ENCODE peak calls at places on chromosomes 12 and 14, in ten cellular contexts. P is colonic mucosa, B is tibial artery, N is cardiac fibroblast, J is GM23338, L is neural crest cell, M is RWPE1, O is stomach, F is suprapubic skin, Q is mucosa of descending colon. R is an unnamed sample.

GRCh38 chr12:91189526-91189925 is 6.9 kb upstream of the DCN start:
- DNase-seq in F (no peak), L (no peak), P (no peak), N (peak), Q (no peak), O (no peak), M (peak), B (no peak), J (no peak), R (no peak)

GRCh38 chr12:75289678-75290200 is 40.4 kb downstream of the CAPS2 start:
- DNase-seq in J (no peak), Q (no peak), O (no peak), L (no peak), N (peak), B (no peak), M (peak), F (no peak), P (no peak), R (no peak)

GRCh38 chr12:40561395-40561966 is 130.8 kb upstream of the CNTN1 start:
- DNase-seq in P (no peak), J (no peak), B (no peak), M (no peak), F (no peak), Q (no peak), O (no peak), L (no peak), N (no peak), R (no peak)

GRCh38 chr12:2752676-2753371 is 41.9 kb upstream of the FKBP4 start:
- DNase-seq in B (peak), P (peak), L (peak), O (peak), F (no peak), N (peak), Q (peak), J (peak), M (peak), R (peak)

GRCh38 chr14:73764881-73765280 is 50.7 kb upstream of the PNMA1 start:
- DNase-seq in O (peak), J (no peak), N (peak), B (peak), F (no peak), M (no peak), Q (peak), P (peak), L (no peak), R (no peak)

GRCh38 chr14:34051966-34052657 is 101.2 kb upstream of the EGLN3 start:
- DNase-seq in O (no peak), M (peak), Q (no peak), N (peak), L (no peak), J (no peak), P (peak), B (peak), F (no peak), R (no peak)

GRCh38 chr14:101072531-101072930 is 169.0 kb upstream of the RTL1 start:
- DNase-seq in F (peak), B (peak), Q (no peak), L (no peak), N (no peak), M (no peak), P (peak), O (peak), J (no peak), R (peak)

GRCh38 chr14:59245809-59246295 is 57.4 kb downstream of the DAAM1 start:
- DNase-seq in M (no peak), J (no peak), Q (no peak), O (no peak), L (no peak), P (no peak), N (no peak), B (no peak), F (no peak), R (no peak)

GRCh38 chr14:77245820-77246219 is 25.2 kb downstream of the NGB start:
- DNase-seq in O (no peak), F (no peak), M (no peak), B (no peak), P (no peak), J (peak), N (no peak), Q (no peak), L (no peak), R (no peak)

GRCh38 chr12:66072566-66072965 is 58.0 kb downstream of the LLPH start:
- DNase-seq in L (no peak), O (no peak), P (no peak), Q (no peak), J (no peak), N (no peak), B (no peak), M (no peak), F (no peak), R (no peak)

GRCh38 chr14:58693048-58693447 is 55.3 kb downstream of the DACT1 start:
- DNase-seq in P (no peak), B (no peak), F (no peak), N (no peak), M (no peak), L (no peak), Q (no peak), O (no peak), J (no peak), R (no peak)

GRCh38 chr14:34676516-34677211 is 37.7 kb downstream of the CFL2 start:
- DNase-seq in Q (no peak), F (no peak), B (no peak), N (no peak), O (no peak), J (no peak), P (no peak), M (no peak), L (no peak), R (no peak)

GRCh38 chr12:4900327-4900726 is 9.4 kb upstream of the KCNA1 start:
- DNase-seq in N (peak), F (no peak), L (no peak), J (no peak), P (no peak), M (peak), O (no peak), Q (no peak), B (no peak), R (no peak)

GRCh38 chr12:14589169-14590004 is 21.7 kb upstream of the PLBD1 start:
- DNase-seq in F (no peak), P (no peak), M (no peak), O (no peak), J (peak), Q (no peak), L (no peak), N (no peak), B (no peak), R (no peak)

GRCh38 chr14:96400495-96400894 is 8.6 kb downstream of the AK7 start:
- DNase-seq in Q (no peak), J (no peak), P (no peak), F (no peak), N (no peak), L (no peak), B (no peak), O (no peak), M (no peak), R (no peak)

GRCh38 chr12:18068355-18068754 is 21.6 kb downstream of the RERGL start:
- DNase-seq in F (no peak), B (no peak), O (no peak), N (no peak), L (no peak), P (no peak), M (no peak), J (peak), Q (no peak), R (no peak)

GRCh38 chr14:100667706-100668105 is 59.0 kb upstream of the DLK1 start:
- DNase-seq in B (no peak), N (no peak), M (no peak), P (no peak), L (no peak), Q (no peak), J (no peak), F (no peak), O (no peak), R (no peak)

GRCh38 chr14:94571950-94572349 is 9.3 kb upstream of the SERPINA5 start:
- DNase-seq in O (no peak), L (no peak), F (no peak), B (no peak), M (peak), N (peak), Q (no peak), P (no peak), J (no peak), R (no peak)

GRCh38 chr12:2642176-2642892 is 152.4 kb upstream of the FKBP4 start:
- DNase-seq in Q (no peak), M (no peak), P (no peak), L (no peak), O (no peak), F (no peak), J (no peak), B (peak), N (no peak), R (no peak)

GRCh38 chr14:67820428-67820881 is 876 bp downstream of the RAD51B start:
- DNase-seq in Q (no peak), L (no peak), B (no peak), J (peak), O (no peak), P (peak), M (peak), N (peak), F (no peak), R (no peak)

GRCh38 chr12:54840293-54840692 is 14.0 kb upstream of the MUCL1 start:
- DNase-seq in P (no peak), Q (no peak), O (no peak), J (no peak), B (no peak), F (no peak), M (no peak), N (no peak), L (no peak), R (no peak)

GRCh38 chr12:91975891-91976290 is 169.8 kb downstream of the BTG1 start:
- DNase-seq in F (no peak), L (no peak), J (no peak), M (no peak), Q (no peak), B (no peak), O (no peak), P (no peak), N (no peak), R (no peak)

GRCh38 chr12:47758834-47759690 is at the start of gene RAPGEF3:
- DNase-seq in N (peak), J (peak), P (peak), Q (peak), L (peak), O (peak), M (peak), B (peak), F (peak), R (peak)

GRCh38 chr12:131097247-131098177 is 143.8 kb downstream of the ADGRD1 start:
- DNase-seq in N (no peak), M (no peak), J (no peak), P (no peak), B (peak), F (peak), L (no peak), O (no peak), Q (peak), R (peak)

GRCh38 chr12:106033161-106033675 is 105.5 kb downstream of the NUAK1 start:
- DNase-seq in L (no peak), Q (no peak), N (no peak), O (no peak), M (no peak), J (no peak), B (no peak), P (no peak), F (no peak), R (no peak)

GRCh38 chr12:45509187-45509586 is 220.3 kb upstream of the ARID2 start:
- DNase-seq in M (no peak), F (no peak), P (no peak), N (peak), Q (no peak), O (no peak), L (no peak), J (no peak), B (no peak), R (no peak)

GRCh38 chr14:39827901-39828655 is 395.8 kb upstream of the FBXO33 start:
- DNase-seq in M (no peak), O (no peak), J (no peak), F (no peak), Q (no peak), L (no peak), P (no peak), N (no peak), B (no peak), R (no peak)

GRCh38 chr12:2003676-2004112 is 563 bp downstream of the DCP1B start:
- DNase-seq in Q (no peak), J (peak), N (no peak), M (peak), P (no peak), L (no peak), F (no peak), B (no peak), O (no peak), R (no peak)

GRCh38 chr12:53344824-53345485 is 8.8 kb upstream of the SP7 start:
- DNase-seq in Q (peak), P (peak), L (peak), J (peak), M (no peak), B (peak), F (peak), N (peak), O (peak), R (peak)

GRCh38 chr14:93011650-93012317 is 88.8 kb downstream of the CHGA start:
- DNase-seq in B (no peak), N (no peak), O (no peak), P (no peak), Q (peak), M (no peak), J (no peak), L (no peak), F (no peak), R (no peak)

GRCh38 chr12:124715121-124715990 is 147.9 kb upstream of the NCOR2 start:
- DNase-seq in L (no peak), B (no peak), M (peak), N (no peak), P (peak), J (no peak), F (no peak), O (peak), Q (no peak), R (no peak)

GRCh38 chr12:112788205-112788604 is 3.3 kb upstream of the RPH3A start:
- DNase-seq in P (no peak), L (no peak), N (no peak), O (no peak), J (peak), Q (no peak), M (no peak), B (no peak), F (no peak), R (no peak)

GRCh38 chr12:120263725-120264040 is 1.8 kb downstream of the PXN start:
- DNase-seq in O (no peak), P (no peak), M (no peak), L (no peak), J (no peak), N (no peak), F (no peak), Q (no peak), B (no peak), R (no peak)

GRCh38 chr14:90191154-90191553 is 65.2 kb upstream of the PSMC1 start:
- DNase-seq in L (no peak), J (no peak), F (no peak), M (no peak), O (peak), Q (peak), N (no peak), P (no peak), B (no peak), R (no peak)

GRCh38 chr14:69260979-69261605 is 1.1 kb downstream of the GALNT16 start:
- DNase-seq in Q (peak), M (peak), O (peak), N (no peak), L (peak), J (peak), B (no peak), P (peak), F (peak), R (peak)
- TF ChIP-seq CTCF in Q (peak), M (no peak), O (no peak), N (peak), L (peak), J (peak), B (peak), P (peak), F (peak), R (peak)

GRCh38 chr12:27233814-27234213 is 10.3 kb upstream of the STK38L start:
- DNase-seq in Q (no peak), L (no peak), J (peak), F (no peak), B (no peak), P (no peak), O (no peak), M (no peak), N (no peak), R (no peak)
- TF ChIP-seq CTCF in Q (no peak), L (peak), J (peak), F (no peak), B (no peak), P (no peak), O (no peak), M (no peak), N (no peak), R (peak)

DNA sequence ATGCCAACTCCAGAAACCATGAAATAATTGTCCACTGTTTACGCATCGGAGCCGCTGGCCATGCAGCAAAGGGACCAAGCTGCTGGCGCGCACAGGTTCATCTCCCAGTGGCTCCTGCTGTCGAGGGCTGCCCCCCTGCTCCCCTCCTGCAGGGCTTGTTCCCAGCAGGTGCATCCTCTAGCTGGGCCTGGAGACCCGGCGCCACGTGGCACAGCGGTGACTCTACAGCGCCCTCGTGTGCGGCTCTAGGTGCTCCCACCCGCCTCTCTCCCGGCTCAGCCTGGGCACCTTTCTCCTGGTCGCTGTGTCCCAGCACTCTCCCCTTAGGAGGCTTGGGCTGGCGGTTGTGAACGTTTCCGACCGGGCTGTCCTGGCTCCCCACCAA is 37.5 kb upstream of the INF2 start:
- DNase-seq in F (no peak), N (no peak), Q (no peak), P (no peak), J (peak), L (no peak), M (no peak), B (no peak), O (no peak), R (no peak)
- TF ChIP-seq CTCF in F (no peak), N (no peak), Q (no peak), P (no peak), J (peak), L (no peak), M (no peak), B (no peak), O (no peak), R (no peak)

DNA sequence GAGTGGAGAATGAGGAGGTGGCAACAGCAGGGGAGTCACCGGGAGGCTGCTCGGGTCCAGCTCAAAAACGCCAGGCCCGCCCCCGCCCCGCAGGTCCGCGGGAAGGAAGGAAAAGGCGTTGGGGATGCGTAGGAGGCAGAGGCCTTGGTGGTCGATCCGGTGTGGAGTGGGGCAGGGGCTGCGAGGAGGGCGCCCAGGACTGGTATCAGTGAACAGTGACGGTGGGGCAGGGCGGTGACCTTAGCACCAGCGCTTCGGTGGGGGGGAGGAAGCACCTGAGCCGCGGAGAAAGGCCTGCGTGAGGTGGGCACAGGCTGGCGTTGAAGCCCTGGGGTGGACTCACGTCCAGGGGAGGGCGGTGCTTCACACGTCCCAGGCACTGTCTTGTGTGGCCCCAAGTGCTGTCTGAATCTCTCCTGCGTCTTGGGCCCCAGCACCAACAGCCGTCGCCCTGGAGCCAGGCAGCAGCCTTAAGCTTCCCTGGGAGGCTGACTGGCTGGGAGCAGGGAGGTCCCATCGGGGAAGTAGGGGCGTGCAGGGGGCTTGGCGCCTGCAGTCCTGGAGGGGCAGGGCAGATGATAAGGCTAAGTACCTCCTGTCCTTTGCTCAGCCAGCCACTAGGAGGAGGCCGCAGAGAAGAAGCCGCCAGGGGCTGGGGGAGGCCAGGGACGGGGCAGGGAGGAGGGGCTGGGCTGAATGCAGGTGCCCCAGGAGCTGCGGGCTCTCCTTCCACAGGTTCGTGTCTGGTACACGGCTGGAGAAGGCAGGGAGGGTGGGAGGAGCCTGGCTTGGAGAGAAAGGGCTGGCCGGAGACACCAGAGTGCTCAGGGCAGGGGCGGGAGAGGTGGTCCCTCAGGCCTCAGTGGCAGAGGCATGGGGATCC is 26.5 kb downstream of the ZBTB42 start:
- DNase-seq in M (no peak), O (peak), L (peak), P (peak), F (no peak), N (peak), Q (peak), J (peak), B (peak), R (no peak)
- TF ChIP-seq CTCF in M (peak), O (no peak), L (peak), P (peak), F (peak), N (peak), Q (peak), J (peak), B (peak), R (peak)

GRCh38 chr12:122489038-122489437 is 11.7 kb downstream of the ZCCHC8 start:
- DNase-seq in O (no peak), F (no peak), B (no peak), M (no peak), P (no peak), N (no peak), J (no peak), L (no peak), Q (no peak), R (no peak)

GRCh38 chr12:122486805-122487426 is 13.8 kb downstream of the ZCCHC8 start:
- DNase-seq in N (no peak), O (no peak), Q (no peak), J (no peak), L (no peak), M (no peak), B (no peak), F (no peak), P (no peak), R (no peak)

GRCh38 chr12:122495258-122495657 is 5.5 kb downstream of the ZCCHC8 start:
- DNase-seq in J (no peak), N (no peak), M (no peak), O (no peak), Q (no peak), P (no peak), B (no peak), L (no peak), F (no peak), R (no peak)

DNA sequence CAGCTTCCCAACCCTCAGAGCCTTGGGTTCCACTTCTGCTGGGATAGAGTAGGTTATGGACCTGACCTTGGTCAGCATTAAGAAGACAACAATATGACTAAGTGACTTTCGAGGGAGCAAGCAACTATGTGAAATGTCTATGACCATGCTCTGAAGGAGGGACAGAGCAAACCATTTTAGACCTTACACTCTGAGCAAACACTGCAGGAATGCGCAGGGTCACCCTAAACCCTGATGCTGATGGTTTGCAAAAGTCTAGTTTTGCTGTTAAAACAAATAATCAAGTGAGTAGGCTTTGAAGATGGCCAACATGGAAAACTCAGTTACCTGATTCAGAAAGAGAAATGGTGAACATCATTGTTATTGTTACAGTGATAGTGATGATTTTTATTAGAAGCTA is 8.7 kb downstream of the ZCCHC8 start:
- DNase-seq in L (no peak), P (no peak), N (no peak), Q (no peak), B (no peak), F (no peak), J (no peak), M (no peak), O (no peak), R (no peak)
- TF ChIP-seq CTCF in L (no peak), P (no peak), N (no peak), Q (no peak), B (no peak), F (no peak), J (no peak), M (no peak), O (no peak), R (no peak)

GRCh38 chr14:99124482-99125104 is 147.4 kb downstream of the BCL11B start:
- DNase-seq in F (no peak), Q (no peak), M (no peak), L (no peak), B (no peak), P (peak), N (no peak), J (no peak), O (peak), R (peak)
- TF ChIP-seq CTCF in F (no peak), Q (no peak), M (no peak), L (no peak), B (no peak), P (no peak), N (no peak), J (no peak), O (no peak), R (no peak)

GRCh38 chr12:218728-219590 is 5.0 kb upstream of the SLC6A12 start:
- DNase-seq in O (no peak), B (no peak), Q (no peak), F (no peak), L (no peak), J (no peak), P (no peak), N (no peak), M (no peak), R (no peak)

GRCh38 chr12:218221-218620 is 4.3 kb upstream of the SLC6A12 start:
- DNase-seq in N (no peak), Q (no peak), P (no peak), B (no peak), O (no peak), M (no peak), F (no peak), J (no peak), L (no peak), R (no peak)

GRCh38 chr12:221736-222135 is 7.8 kb upstream of the SLC6A12 start:
- DNase-seq in O (no peak), B (no peak), P (no peak), M (no peak), F (no peak), N (no peak), Q (no peak), L (no peak), J (no peak), R (no peak)

GRCh38 chr12:220946-221550 is 7.1 kb upstream of the SLC6A12 start:
- DNase-seq in B (no peak), F (no peak), Q (no peak), J (no peak), M (no peak), O (no peak), L (no peak), P (no peak), N (no peak), R (no peak)

GRCh38 chr12:219891-220352 is 6.0 kb upstream of the SLC6A12 start:
- DNase-seq in P (peak), L (peak), M (peak), N (peak), F (no peak), Q (peak), O (peak), B (peak), J (peak), R (peak)
- TF ChIP-seq CTCF in P (peak), L (peak), M (no peak), N (peak), F (peak), Q (peak), O (no peak), B (peak), J (peak), R (peak)